ENCODE peak calls at places on chromosomes 13 and 19, in four cellular contexts. One of them, this sample, is unnamed.

GRCh38 chr19:18605546-18606280 is 886 bp downstream of the CRLF1 start:
- DNase-seq in SJSA1: no peak
- DNase-seq in NCI-H1417: no peak
- DNase-seq in hippocampal formation: no peak
- DNase-seq in this sample: no peak

GRCh38 chr13:74101436-74101835 is 32.8 kb downstream of the KLF12 start:
- DNase-seq in SJSA1: no peak
- DNase-seq in NCI-H1417: no peak
- DNase-seq in hippocampal formation: no peak
- DNase-seq in this sample: no peak

GRCh38 chr13:51523082-51523518 is 61.2 kb upstream of the WDFY2 start:
- DNase-seq in SJSA1: no peak
- DNase-seq in NCI-H1417: no peak
- DNase-seq in hippocampal formation: no peak
- DNase-seq in this sample: no peak

GRCh38 chr13:90857921-90858320 is 489.6 kb upstream of the MIR17HG start:
- DNase-seq in SJSA1: no peak
- DNase-seq in NCI-H1417: no peak
- DNase-seq in hippocampal formation: no peak
- DNase-seq in this sample: no peak

GRCh38 chr13:113489549-113490495 is 689 bp downstream of the DCUN1D2 start:
- DNase-seq in SJSA1: no peak
- DNase-seq in NCI-H1417: peak; percentile 52
- DNase-seq in hippocampal formation: peak; percentile 30
- DNase-seq in this sample: peak; percentile 53

GRCh38 chr19:38674388-38675133 is 27.1 kb downstream of the ACTN4 start:
- DNase-seq in SJSA1: no peak
- DNase-seq in NCI-H1417: no peak
- DNase-seq in hippocampal formation: no peak
- DNase-seq in this sample: no peak

GRCh38 chr19:42175952-42176648 is 41.4 kb downstream of the DEDD2 start:
- DNase-seq in SJSA1: no peak
- DNase-seq in NCI-H1417: peak; percentile 40
- DNase-seq in hippocampal formation: peak; percentile 12
- DNase-seq in this sample: peak; percentile 15

GRCh38 chr19:33317522-33317921 is 15.2 kb upstream of the CEBPA start:
- DNase-seq in SJSA1: no peak
- DNase-seq in NCI-H1417: no peak
- DNase-seq in hippocampal formation: no peak
- DNase-seq in this sample: no peak

GRCh38 chr13:76991432-76991795 is 467 bp upstream of the CLN5 start:
- DNase-seq in SJSA1: no peak
- DNase-seq in NCI-H1417: no peak
- DNase-seq in hippocampal formation: no peak
- DNase-seq in this sample: no peak

GRCh38 chr13:25945596-25945995 is 106.2 kb downstream of the SHISA2 start:
- DNase-seq in SJSA1: no peak
- DNase-seq in NCI-H1417: no peak
- DNase-seq in hippocampal formation: no peak
- DNase-seq in this sample: no peak

GRCh38 chr13:61316647-61317046 is 99.0 kb downstream of the PCDH20 start:
- DNase-seq in SJSA1: no peak
- DNase-seq in NCI-H1417: no peak
- DNase-seq in hippocampal formation: no peak
- DNase-seq in this sample: no peak

GRCh38 chr19:40348961-40349507 is 539 bp downstream of the PLD3 start:
- DNase-seq in SJSA1: no peak
- DNase-seq in NCI-H1417: no peak
- DNase-seq in hippocampal formation: no peak
- DNase-seq in this sample: no peak

GRCh38 chr13:21011378-21011777 is 50.0 kb downstream of the LATS2 start:
- DNase-seq in SJSA1: no peak
- DNase-seq in NCI-H1417: no peak
- DNase-seq in hippocampal formation: no peak
- DNase-seq in this sample: no peak

GRCh38 chr19:29944415-29945012 is 2.5 kb downstream of the URI1 start:
- DNase-seq in SJSA1: no peak
- DNase-seq in NCI-H1417: no peak
- DNase-seq in hippocampal formation: no peak
- DNase-seq in this sample: no peak

GRCh38 chr19:46542428-46543230 is 47.0 kb upstream of the PNMA8B start:
- DNase-seq in SJSA1: peak; percentile 89
- DNase-seq in NCI-H1417: peak; percentile 92
- DNase-seq in hippocampal formation: peak; percentile 72
- DNase-seq in this sample: peak; percentile 87

GRCh38 chr19:37941820-37942515 is 35.0 kb downstream of the SIPA1L3 start:
- DNase-seq in SJSA1: no peak
- DNase-seq in NCI-H1417: no peak
- DNase-seq in hippocampal formation: no peak
- DNase-seq in this sample: no peak

GRCh38 chr13:105436946-105437345 is 1098.5 kb downstream of the EFNB2 start:
- DNase-seq in SJSA1: no peak
- DNase-seq in NCI-H1417: no peak
- DNase-seq in hippocampal formation: no peak
- DNase-seq in this sample: no peak

GRCh38 chr19:13868663-13869062 is 8.3 kb upstream of the NANOS3 start:
- DNase-seq in SJSA1: no peak
- DNase-seq in NCI-H1417: no peak
- DNase-seq in hippocampal formation: no peak
- DNase-seq in this sample: no peak

GRCh38 chr13:97630725-97631124 is 196.8 kb downstream of the RAP2A start:
- DNase-seq in SJSA1: no peak
- DNase-seq in NCI-H1417: no peak
- DNase-seq in hippocampal formation: no peak
- DNase-seq in this sample: no peak

GRCh38 chr19:4089946-4090345 is 23.2 kb upstream of the ZBTB7A start:
- DNase-seq in SJSA1: no peak
- DNase-seq in NCI-H1417: no peak
- DNase-seq in hippocampal formation: no peak
- DNase-seq in this sample: no peak

GRCh38 chr19:3309724-3310123 is 56.7 kb upstream of the NFIC start:
- DNase-seq in SJSA1: no peak
- DNase-seq in NCI-H1417: no peak
- DNase-seq in hippocampal formation: no peak
- DNase-seq in this sample: no peak

GRCh38 chr13:43079392-43079931 is 56.1 kb downstream of the DNAJC15 start:
- DNase-seq in SJSA1: no peak
- DNase-seq in NCI-H1417: no peak
- DNase-seq in hippocampal formation: no peak
- DNase-seq in this sample: no peak

GRCh38 chr13:84744203-84744602 is 861.9 kb upstream of the SLITRK1 start:
- DNase-seq in SJSA1: no peak
- DNase-seq in NCI-H1417: no peak
- DNase-seq in hippocampal formation: no peak
- DNase-seq in this sample: no peak

GRCh38 chr19:33819875-33820781 is 23.5 kb downstream of the KCTD15 start:
- DNase-seq in SJSA1: no peak
- DNase-seq in NCI-H1417: no peak
- DNase-seq in hippocampal formation: no peak
- DNase-seq in this sample: no peak

GRCh38 chr19:12652219-12652618 is 14.3 kb downstream of the MAN2B1 start:
- DNase-seq in SJSA1: no peak
- DNase-seq in NCI-H1417: no peak
- DNase-seq in hippocampal formation: no peak
- DNase-seq in this sample: no peak

GRCh38 chr13:50993908-50994307 is 84.3 kb downstream of the RNASEH2B start:
- DNase-seq in SJSA1: no peak
- DNase-seq in NCI-H1417: no peak
- DNase-seq in hippocampal formation: no peak
- DNase-seq in this sample: no peak

GRCh38 chr13:99191336-99191899 is 9.2 kb upstream of the UBAC2 start:
- DNase-seq in SJSA1: peak; percentile 60
- DNase-seq in NCI-H1417: no peak
- DNase-seq in hippocampal formation: no peak
- DNase-seq in this sample: no peak

GRCh38 chr13:90615236-90615635 is 732.3 kb upstream of the MIR17HG start:
- DNase-seq in SJSA1: no peak
- DNase-seq in NCI-H1417: no peak
- DNase-seq in hippocampal formation: no peak
- DNase-seq in this sample: no peak

GRCh38 chr19:48329167-48329891 is 4.0 kb downstream of the EMP3 start:
- DNase-seq in SJSA1: no peak
- DNase-seq in NCI-H1417: no peak
- DNase-seq in hippocampal formation: no peak
- DNase-seq in this sample: no peak

GRCh38 chr19:38666662-38667448 is 19.4 kb downstream of the ACTN4 start:
- DNase-seq in SJSA1: peak; percentile 80
- DNase-seq in NCI-H1417: no peak
- DNase-seq in hippocampal formation: no peak
- DNase-seq in this sample: no peak

GRCh38 chr19:20660473-20660872 is 898 bp downstream of the ZNF626 start:
- DNase-seq in SJSA1: no peak
- DNase-seq in NCI-H1417: no peak
- DNase-seq in hippocampal formation: no peak
- DNase-seq in this sample: no peak

GRCh38 chr19:19482785-19483625 is 32.3 kb downstream of the TSSK6 start:
- DNase-seq in SJSA1: no peak
- DNase-seq in NCI-H1417: no peak
- DNase-seq in hippocampal formation: no peak
- DNase-seq in this sample: no peak

GRCh38 chr19:49391581-49392399 is 3.7 kb downstream of the KASH5 start:
- DNase-seq in SJSA1: peak; percentile 68
- DNase-seq in NCI-H1417: peak; percentile 92
- DNase-seq in hippocampal formation: peak; percentile 47
- DNase-seq in this sample: peak; percentile 48

GRCh38 chr13:110644892-110645521 is 29.7 kb downstream of the NAXD start:
- DNase-seq in SJSA1: peak; percentile 91
- DNase-seq in NCI-H1417: peak; percentile 85
- DNase-seq in hippocampal formation: peak; percentile 59
- DNase-seq in this sample: peak; percentile 58

GRCh38 chr13:36518707-36519106 is 86.4 kb downstream of the CCNA1 start:
- DNase-seq in SJSA1: no peak
- DNase-seq in NCI-H1417: peak; percentile 75
- DNase-seq in hippocampal formation: no peak
- DNase-seq in this sample: no peak

This sample was measured in putamen.